ENCODE peak calls at places on chromosomes 7 and 10, in four cellular contexts. One of them, this sample, is unnamed.

GRCh38 chr7:158268851-158269535 is 318.6 kb downstream of the PTPRN2 start:
- DNase-seq in astrocyte of the spinal cord: no peak
- DNase-seq in HuH-7.5: no peak
- DNase-seq in HL-60: no peak
- DNase-seq in this sample: no peak

GRCh38 chr7:9148687-9149086 is 715.3 kb downstream of the NXPH1 start:
- DNase-seq in astrocyte of the spinal cord: no peak
- DNase-seq in HL-60: no peak
- DNase-seq in HuH-7.5: no peak
- DNase-seq in this sample: no peak

GRCh38 chr7:113085781-113086390 is 741 bp downstream of the GPR85 start:
- DNase-seq in HuH-7.5: no peak
- DNase-seq in astrocyte of the spinal cord: peak
- DNase-seq in HL-60: peak
- DNase-seq in this sample: no peak

GRCh38 chr7:85041599-85042216 is 145.1 kb downstream of the SEMA3D start:
- DNase-seq in astrocyte of the spinal cord: peak
- DNase-seq in HuH-7.5: no peak
- DNase-seq in HL-60: no peak
- DNase-seq in this sample: no peak

GRCh38 chr7:101900103-101900502 is 82.7 kb downstream of the CUX1 start:
- DNase-seq in astrocyte of the spinal cord: no peak
- DNase-seq in HuH-7.5: no peak
- DNase-seq in HL-60: no peak
- DNase-seq in this sample: no peak

GRCh38 chr10:62437696-62438095 is 63.5 kb downstream of the ZNF365 start:
- DNase-seq in astrocyte of the spinal cord: peak
- DNase-seq in HuH-7.5: no peak
- DNase-seq in HL-60: peak
- DNase-seq in this sample: no peak

GRCh38 chr7:44846816-44847508 is 925 bp downstream of the H2AZ2 start:
- DNase-seq in astrocyte of the spinal cord: no peak
- DNase-seq in HuH-7.5: no peak
- DNase-seq in HL-60: no peak
- DNase-seq in this sample: no peak

GRCh38 chr10:72276013-72276387 is 2.3 kb downstream of the DDIT4 start:
- DNase-seq in HuH-7.5: no peak
- DNase-seq in HL-60: no peak
- DNase-seq in astrocyte of the spinal cord: peak
- DNase-seq in this sample: peak

GRCh38 chr10:102673961-102674511 is 29.8 kb downstream of the TRIM8 start:
- DNase-seq in HL-60: peak
- DNase-seq in astrocyte of the spinal cord: peak
- DNase-seq in HuH-7.5: no peak
- DNase-seq in this sample: no peak

GRCh38 chr7:77923419-77923818 is 124.8 kb downstream of the PHTF2 start:
- DNase-seq in HL-60: no peak
- DNase-seq in astrocyte of the spinal cord: no peak
- DNase-seq in HuH-7.5: no peak
- DNase-seq in this sample: no peak

GRCh38 chr7:98221611-98222532 is 10.6 kb downstream of the BHLHA15 start:
- DNase-seq in HL-60: no peak
- DNase-seq in HuH-7.5: no peak
- DNase-seq in astrocyte of the spinal cord: no peak
- DNase-seq in this sample: no peak

GRCh38 chr10:121112618-121113384 is 261.6 kb downstream of the WDR11 start:
- DNase-seq in HuH-7.5: no peak
- DNase-seq in astrocyte of the spinal cord: no peak
- DNase-seq in HL-60: no peak
- DNase-seq in this sample: no peak

GRCh38 chr10:43264987-43265798 is 1.7 kb downstream of the RASGEF1A start:
- DNase-seq in HuH-7.5: no peak
- DNase-seq in HL-60: no peak
- DNase-seq in astrocyte of the spinal cord: no peak
- DNase-seq in this sample: no peak

GRCh38 chr10:97207756-97208346 is 22.1 kb upstream of the SLIT1 start:
- DNase-seq in astrocyte of the spinal cord: peak
- DNase-seq in HL-60: no peak
- DNase-seq in HuH-7.5: no peak
- DNase-seq in this sample: no peak

GRCh38 chr10:54402576-54402975 is 398.5 kb downstream of the PCDH15 start:
- DNase-seq in HuH-7.5: no peak
- DNase-seq in astrocyte of the spinal cord: peak
- DNase-seq in HL-60: no peak
- DNase-seq in this sample: no peak

GRCh38 chr7:43296306-43296705 is 183.9 kb downstream of the HECW1 start:
- DNase-seq in HL-60: no peak
- DNase-seq in HuH-7.5: no peak
- DNase-seq in astrocyte of the spinal cord: no peak
- DNase-seq in this sample: no peak

GRCh38 chr7:30238721-30239441 is 45.5 kb upstream of the ZNRF2 start:
- DNase-seq in astrocyte of the spinal cord: peak
- DNase-seq in HL-60: no peak
- DNase-seq in HuH-7.5: peak
- DNase-seq in this sample: peak

GRCh38 chr7:47557317-47557985 is 24.5 kb downstream of the TNS3 start:
- DNase-seq in HL-60: no peak
- DNase-seq in astrocyte of the spinal cord: no peak
- DNase-seq in HuH-7.5: no peak
- DNase-seq in this sample: no peak

GRCh38 chr10:17428616-17429097 is 25.7 kb downstream of the ST8SIA6 start:
- DNase-seq in HuH-7.5: no peak
- DNase-seq in astrocyte of the spinal cord: no peak
- DNase-seq in HL-60: no peak
- DNase-seq in this sample: no peak

GRCh38 chr10:131250454-131251145 is 60.9 kb downstream of the TCERG1L start:
- DNase-seq in HL-60: no peak
- DNase-seq in astrocyte of the spinal cord: no peak
- DNase-seq in HuH-7.5: no peak
- DNase-seq in this sample: no peak

GRCh38 chr10:87589653-87590052 is 70.0 kb upstream of the PAPSS2 start:
- DNase-seq in HuH-7.5: no peak
- DNase-seq in astrocyte of the spinal cord: peak
- DNase-seq in HL-60: no peak
- DNase-seq in this sample: no peak

GRCh38 chr10:123086281-123086680 is 49.5 kb upstream of the HMX3 start:
- DNase-seq in astrocyte of the spinal cord: no peak
- DNase-seq in HuH-7.5: no peak
- DNase-seq in HL-60: no peak
- DNase-seq in this sample: no peak

GRCh38 chr10:84613336-84614021 is 285.1 kb downstream of the CCSER2 start:
- DNase-seq in astrocyte of the spinal cord: peak
- DNase-seq in HuH-7.5: peak
- DNase-seq in HL-60: no peak
- DNase-seq in this sample: peak

GRCh38 chr7:131159961-131160361 is 167.7 kb upstream of the MKLN1 start:
- DNase-seq in astrocyte of the spinal cord: peak
- DNase-seq in HL-60: no peak
- DNase-seq in HuH-7.5: no peak
- DNase-seq in this sample: no peak

GRCh38 chr7:47577351-47577919 is 4.5 kb downstream of the TNS3 start:
- DNase-seq in HL-60: no peak
- DNase-seq in HuH-7.5: no peak
- DNase-seq in astrocyte of the spinal cord: no peak
- DNase-seq in this sample: no peak

GRCh38 chr7:4209126-4209525 is 473.0 kb upstream of the FOXK1 start:
- DNase-seq in astrocyte of the spinal cord: no peak
- DNase-seq in HuH-7.5: no peak
- DNase-seq in HL-60: no peak
- DNase-seq in this sample: no peak

GRCh38 chr7:8249121-8249520 is 12.8 kb downstream of the ICA1 start:
- DNase-seq in HL-60: no peak
- DNase-seq in HuH-7.5: no peak
- DNase-seq in astrocyte of the spinal cord: no peak
- DNase-seq in this sample: no peak

This sample was measured in NCI-H510A.